ENCODE peak calls at places on chromosomes 1 and 21, in seven cellular contexts. One of them, this sample, is unnamed.

GRCh38 chr1:226633541-226634155 is 85.1 kb downstream of the STUM start:
- DNase-seq in neural crest cell: no peak
- DNase-seq in fibroblast of lung: no peak
- DNase-seq in RWPE2: no peak
- DNase-seq in hepatocyte: no peak
- DNase-seq in body of pancreas: no peak
- DNase-seq in RWPE1: no peak
- DNase-seq in this sample: no peak

GRCh38 chr1:179121159-179121938 is 39.5 kb downstream of the TOR3A start:
- DNase-seq in neural crest cell: peak
- DNase-seq in fibroblast of lung: peak
- DNase-seq in RWPE2: no peak
- DNase-seq in hepatocyte: peak
- DNase-seq in body of pancreas: no peak
- DNase-seq in RWPE1: no peak
- DNase-seq in this sample: no peak

GRCh38 chr1:5386371-5386770 is 605.9 kb downstream of the NPHP4 start:
- DNase-seq in neural crest cell: no peak
- DNase-seq in fibroblast of lung: no peak
- DNase-seq in RWPE2: no peak
- DNase-seq in hepatocyte: no peak
- DNase-seq in body of pancreas: no peak
- DNase-seq in RWPE1: no peak
- DNase-seq in this sample: no peak

GRCh38 chr1:243399561-243400155 is 143.8 kb downstream of the SDCCAG8 start:
- DNase-seq in neural crest cell: no peak
- DNase-seq in fibroblast of lung: no peak
- DNase-seq in RWPE2: no peak
- DNase-seq in hepatocyte: no peak
- DNase-seq in body of pancreas: no peak
- DNase-seq in RWPE1: no peak
- DNase-seq in this sample: no peak

GRCh38 chr1:156703741-156704140 is 1.6 kb downstream of the CRABP2 start:
- DNase-seq in neural crest cell: no peak
- DNase-seq in fibroblast of lung: no peak
- DNase-seq in RWPE2: no peak
- DNase-seq in hepatocyte: no peak
- DNase-seq in body of pancreas: no peak
- DNase-seq in RWPE1: no peak
- DNase-seq in this sample: no peak

GRCh38 chr1:66732407-66733166 is 19.7 kb upstream of the DYNLT5 start:
- DNase-seq in neural crest cell: no peak
- DNase-seq in fibroblast of lung: no peak
- DNase-seq in RWPE2: no peak
- DNase-seq in hepatocyte: no peak
- DNase-seq in body of pancreas: no peak
- DNase-seq in RWPE1: no peak
- DNase-seq in this sample: no peak

GRCh38 chr1:1178794-1179331 is 5.2 kb downstream of the TTLL10 start:
- DNase-seq in neural crest cell: no peak
- DNase-seq in fibroblast of lung: no peak
- DNase-seq in RWPE2: peak
- DNase-seq in hepatocyte: no peak
- DNase-seq in body of pancreas: no peak
- DNase-seq in RWPE1: no peak
- DNase-seq in this sample: no peak

GRCh38 chr1:2330511-2331199 is 60.7 kb downstream of the MORN1 start:
- DNase-seq in neural crest cell: no peak
- DNase-seq in fibroblast of lung: peak
- DNase-seq in RWPE2: no peak
- DNase-seq in hepatocyte: peak
- DNase-seq in body of pancreas: no peak
- DNase-seq in RWPE1: no peak
- DNase-seq in this sample: no peak

GRCh38 chr1:197356723-197357533 is 88.9 kb downstream of the CRB1 start:
- DNase-seq in neural crest cell: peak
- DNase-seq in fibroblast of lung: peak
- DNase-seq in RWPE2: no peak
- DNase-seq in hepatocyte: peak
- DNase-seq in body of pancreas: peak
- DNase-seq in RWPE1: peak
- DNase-seq in this sample: peak

GRCh38 chr1:35691080-35691479 is 27.6 kb downstream of the C1orf216 start:
- DNase-seq in neural crest cell: no peak
- DNase-seq in fibroblast of lung: no peak
- DNase-seq in RWPE2: no peak
- DNase-seq in hepatocyte: no peak
- DNase-seq in body of pancreas: no peak
- DNase-seq in RWPE1: no peak
- DNase-seq in this sample: no peak

GRCh38 chr1:165928075-165928731 is 100.8 kb downstream of the UCK2 start:
- DNase-seq in neural crest cell: peak
- DNase-seq in fibroblast of lung: peak
- DNase-seq in RWPE2: no peak
- DNase-seq in hepatocyte: peak
- DNase-seq in body of pancreas: peak
- DNase-seq in RWPE1: peak
- DNase-seq in this sample: no peak

GRCh38 chr1:63718464-63719075 is 55.2 kb upstream of the ROR1 start:
- DNase-seq in neural crest cell: no peak
- DNase-seq in fibroblast of lung: no peak
- DNase-seq in RWPE2: no peak
- DNase-seq in hepatocyte: no peak
- DNase-seq in body of pancreas: no peak
- DNase-seq in RWPE1: no peak
- DNase-seq in this sample: no peak

GRCh38 chr1:246003442-246003730 is 503.7 kb downstream of the SMYD3 start:
- DNase-seq in neural crest cell: no peak
- DNase-seq in fibroblast of lung: no peak
- DNase-seq in RWPE2: no peak
- DNase-seq in hepatocyte: no peak
- DNase-seq in body of pancreas: no peak
- DNase-seq in RWPE1: no peak
- DNase-seq in this sample: no peak
- TF ChIP-seq CTCF in neural crest cell: no peak
- TF ChIP-seq CTCF in fibroblast of lung: no peak
- TF ChIP-seq CTCF in RWPE2: peak
- TF ChIP-seq CTCF in hepatocyte: no peak
- TF ChIP-seq CTCF in body of pancreas: no peak
- TF ChIP-seq CTCF in RWPE1: peak
- TF ChIP-seq CTCF in this sample: no peak

GRCh38 chr1:119482517-119483425 is 24.2 kb upstream of the HSD3B1 start:
- DNase-seq in neural crest cell: no peak
- DNase-seq in fibroblast of lung: peak
- DNase-seq in RWPE2: no peak
- DNase-seq in hepatocyte: no peak
- DNase-seq in body of pancreas: no peak
- DNase-seq in RWPE1: no peak
- DNase-seq in this sample: no peak
- TF ChIP-seq CTCF in neural crest cell: no peak
- TF ChIP-seq CTCF in fibroblast of lung: no peak
- TF ChIP-seq CTCF in RWPE2: no peak
- TF ChIP-seq CTCF in hepatocyte: no peak
- TF ChIP-seq CTCF in body of pancreas: no peak
- TF ChIP-seq CTCF in RWPE1: no peak
- TF ChIP-seq CTCF in this sample: no peak

GRCh38 chr21:29947119-29947518 is 7.3 kb upstream of the GRIK1 start:
- DNase-seq in neural crest cell: no peak
- DNase-seq in fibroblast of lung: no peak
- DNase-seq in RWPE2: no peak
- DNase-seq in hepatocyte: no peak
- DNase-seq in body of pancreas: no peak
- DNase-seq in RWPE1: no peak
- DNase-seq in this sample: no peak

GRCh38 chr21:29953690-29954089 is 13.9 kb upstream of the GRIK1 start:
- DNase-seq in neural crest cell: no peak
- DNase-seq in fibroblast of lung: no peak
- DNase-seq in RWPE2: no peak
- DNase-seq in hepatocyte: no peak
- DNase-seq in body of pancreas: no peak
- DNase-seq in RWPE1: no peak
- DNase-seq in this sample: no peak

GRCh38 chr21:29953072-29953471 is 13.3 kb upstream of the GRIK1 start:
- DNase-seq in neural crest cell: no peak
- DNase-seq in fibroblast of lung: no peak
- DNase-seq in RWPE2: no peak
- DNase-seq in hepatocyte: no peak
- DNase-seq in body of pancreas: no peak
- DNase-seq in RWPE1: no peak
- DNase-seq in this sample: no peak

DNA sequence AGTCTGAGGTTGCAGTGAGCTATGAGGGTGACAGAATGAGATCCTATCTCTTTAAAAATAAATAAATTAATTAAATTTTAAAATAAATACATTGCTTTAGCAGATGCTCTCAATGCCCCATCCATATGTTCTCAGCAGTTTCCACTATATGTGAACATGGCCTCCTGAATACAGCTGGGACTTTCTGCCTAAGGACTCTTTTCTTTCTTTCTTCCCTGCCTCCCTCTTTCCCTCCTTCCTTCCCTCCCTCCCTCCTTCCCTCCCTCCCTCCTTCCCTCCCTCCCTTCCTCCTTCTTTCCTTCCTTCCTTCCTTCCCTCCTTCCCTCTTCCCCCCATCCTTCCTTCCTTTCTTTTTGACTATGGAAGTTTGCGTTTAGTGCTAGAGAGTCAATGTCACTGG is 10.2 kb upstream of the GRIK1 start:
- DNase-seq in neural crest cell: no peak
- DNase-seq in fibroblast of lung: no peak
- DNase-seq in RWPE2: no peak
- DNase-seq in hepatocyte: no peak
- DNase-seq in body of pancreas: no peak
- DNase-seq in RWPE1: no peak
- DNase-seq in this sample: no peak
- TF ChIP-seq CTCF in neural crest cell: no peak
- TF ChIP-seq CTCF in fibroblast of lung: no peak
- TF ChIP-seq CTCF in RWPE2: no peak
- TF ChIP-seq CTCF in hepatocyte: no peak
- TF ChIP-seq CTCF in body of pancreas: no peak
- TF ChIP-seq CTCF in RWPE1: no peak
- TF ChIP-seq CTCF in this sample: no peak

DNA sequence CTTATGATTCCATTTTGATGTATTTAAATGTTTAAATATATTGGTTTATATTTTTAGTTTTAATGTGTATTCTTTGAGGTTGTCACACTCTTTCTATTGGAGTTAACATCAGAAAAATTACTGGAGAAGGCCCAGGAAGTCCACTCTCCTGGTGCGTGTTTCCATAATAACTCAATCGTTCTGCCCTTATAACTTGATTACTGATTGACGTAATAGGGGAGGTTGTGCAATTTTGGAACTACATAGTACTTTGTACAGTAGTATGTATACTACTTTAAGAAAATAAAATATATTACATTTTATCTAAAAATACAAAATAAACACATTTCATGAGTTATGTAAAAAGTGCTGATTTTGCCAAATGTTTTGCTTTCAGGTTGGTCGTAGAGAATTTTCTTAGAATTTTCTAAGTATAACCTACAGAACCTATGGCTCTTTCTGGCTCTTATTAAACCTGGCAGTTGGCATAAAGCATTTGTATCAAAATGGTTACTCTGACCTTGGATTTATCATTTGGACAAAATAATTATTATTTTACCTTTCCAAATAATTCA is 5.7 kb downstream of the PLA2G4A start:
- DNase-seq in neural crest cell: no peak
- DNase-seq in fibroblast of lung: no peak
- DNase-seq in RWPE2: no peak
- DNase-seq in hepatocyte: no peak
- DNase-seq in body of pancreas: no peak
- DNase-seq in RWPE1: no peak
- DNase-seq in this sample: no peak
- TF ChIP-seq CTCF in neural crest cell: no peak
- TF ChIP-seq CTCF in fibroblast of lung: no peak
- TF ChIP-seq CTCF in RWPE2: no peak
- TF ChIP-seq CTCF in hepatocyte: no peak
- TF ChIP-seq CTCF in body of pancreas: no peak
- TF ChIP-seq CTCF in RWPE1: no peak
- TF ChIP-seq CTCF in this sample: no peak

GRCh38 chr21:44485254-44485793 is 30.0 kb downstream of the LRRC3 start:
- DNase-seq in neural crest cell: peak
- DNase-seq in fibroblast of lung: no peak
- DNase-seq in RWPE2: no peak
- DNase-seq in hepatocyte: peak
- DNase-seq in body of pancreas: no peak
- DNase-seq in RWPE1: no peak
- DNase-seq in this sample: no peak
- TF ChIP-seq CTCF in neural crest cell: peak
- TF ChIP-seq CTCF in fibroblast of lung: no peak
- TF ChIP-seq CTCF in RWPE2: no peak
- TF ChIP-seq CTCF in hepatocyte: peak
- TF ChIP-seq CTCF in body of pancreas: no peak
- TF ChIP-seq CTCF in RWPE1: no peak
- TF ChIP-seq CTCF in this sample: no peak

This sample was measured in LNCaP clone FGC.